ENCODE peak calls at places on chromosomes 6 and 20, in six cellular contexts. One of them, this sample, is unnamed.

GRCh38 chr6:110180228-110181008 is at the start of gene CDC40:
- DNase-seq in PC-3: no peak
- DNase-seq in endothelial cell of umbilical vein: no peak
- DNase-seq in H1: no peak
- DNase-seq in K562: peak
- DNase-seq in hepatocyte: peak
- DNase-seq in this sample: no peak

GRCh38 chr6:139509167-139509566 is 134.7 kb upstream of the CITED2 start:
- DNase-seq in PC-3: no peak
- DNase-seq in endothelial cell of umbilical vein: no peak
- DNase-seq in H1: no peak
- DNase-seq in K562: no peak
- DNase-seq in hepatocyte: no peak
- DNase-seq in this sample: no peak

GRCh38 chr6:34043371-34043770 is 102.5 kb downstream of the GRM4 start:
- DNase-seq in PC-3: no peak
- DNase-seq in endothelial cell of umbilical vein: no peak
- DNase-seq in H1: no peak
- DNase-seq in K562: no peak
- DNase-seq in hepatocyte: no peak
- DNase-seq in this sample: no peak

GRCh38 chr20:3681931-3682820 is at the start of gene ADAM33:
- DNase-seq in PC-3: no peak
- DNase-seq in endothelial cell of umbilical vein: no peak
- DNase-seq in H1: no peak
- DNase-seq in K562: no peak
- DNase-seq in hepatocyte: peak
- DNase-seq in this sample: no peak

GRCh38 chr6:21294144-21294543 is 299.4 kb upstream of the SOX4 start:
- DNase-seq in PC-3: no peak
- DNase-seq in endothelial cell of umbilical vein: no peak
- DNase-seq in H1: no peak
- DNase-seq in K562: no peak
- DNase-seq in hepatocyte: no peak
- DNase-seq in this sample: no peak

GRCh38 chr6:27161946-27162603 is 85.4 kb upstream of the PRSS16 start:
- DNase-seq in PC-3: peak
- DNase-seq in endothelial cell of umbilical vein: peak
- DNase-seq in H1: no peak
- DNase-seq in K562: peak
- DNase-seq in hepatocyte: peak
- DNase-seq in this sample: peak

GRCh38 chr20:18388860-18389259 is 78.0 kb downstream of the DZANK1 start:
- DNase-seq in PC-3: peak
- DNase-seq in endothelial cell of umbilical vein: peak
- DNase-seq in H1: no peak
- DNase-seq in K562: no peak
- DNase-seq in hepatocyte: peak
- DNase-seq in this sample: no peak

GRCh38 chr6:11772109-11772830 is 6.3 kb downstream of the ADTRP start:
- DNase-seq in PC-3: peak
- DNase-seq in endothelial cell of umbilical vein: peak
- DNase-seq in H1: no peak
- DNase-seq in K562: no peak
- DNase-seq in hepatocyte: peak
- DNase-seq in this sample: peak

GRCh38 chr6:106574729-106575458 is 54.4 kb downstream of the RTN4IP1 start:
- DNase-seq in PC-3: peak
- DNase-seq in endothelial cell of umbilical vein: peak
- DNase-seq in H1: peak
- DNase-seq in K562: no peak
- DNase-seq in hepatocyte: peak
- DNase-seq in this sample: peak

GRCh38 chr20:37095108-37095608 is 639 bp downstream of the RBL1 start:
- DNase-seq in PC-3: no peak
- DNase-seq in endothelial cell of umbilical vein: no peak
- DNase-seq in H1: no peak
- DNase-seq in K562: peak
- DNase-seq in hepatocyte: peak
- DNase-seq in this sample: no peak

GRCh38 chr6:44105993-44106740 is 21.1 kb downstream of the MRPL14 start:
- DNase-seq in PC-3: no peak
- DNase-seq in endothelial cell of umbilical vein: peak
- DNase-seq in H1: no peak
- DNase-seq in K562: no peak
- DNase-seq in hepatocyte: no peak
- DNase-seq in this sample: no peak

GRCh38 chr6:134813146-134813545 is 136.8 kb downstream of the ALDH8A1 start:
- DNase-seq in PC-3: peak
- DNase-seq in endothelial cell of umbilical vein: no peak
- DNase-seq in H1: no peak
- DNase-seq in K562: no peak
- DNase-seq in hepatocyte: no peak
- DNase-seq in this sample: no peak

GRCh38 chr20:36240076-36240475 is 3.8 kb downstream of the AAR2 start:
- DNase-seq in PC-3: no peak
- DNase-seq in endothelial cell of umbilical vein: no peak
- DNase-seq in H1: no peak
- DNase-seq in K562: no peak
- DNase-seq in hepatocyte: no peak
- DNase-seq in this sample: no peak

GRCh38 chr20:63411151-63411897 is 50.2 kb upstream of the CHRNA4 start:
- DNase-seq in PC-3: no peak
- DNase-seq in endothelial cell of umbilical vein: no peak
- DNase-seq in H1: no peak
- DNase-seq in K562: no peak
- DNase-seq in hepatocyte: no peak
- DNase-seq in this sample: no peak

GRCh38 chr20:53738945-53739798 is 145.5 kb upstream of the ZNF217 start:
- DNase-seq in PC-3: peak
- DNase-seq in endothelial cell of umbilical vein: no peak
- DNase-seq in H1: no peak
- DNase-seq in K562: peak
- DNase-seq in hepatocyte: peak
- DNase-seq in this sample: peak

GRCh38 chr20:11195169-11195568 is 521.4 kb upstream of the JAG1 start:
- DNase-seq in PC-3: no peak
- DNase-seq in endothelial cell of umbilical vein: no peak
- DNase-seq in H1: no peak
- DNase-seq in K562: no peak
- DNase-seq in hepatocyte: peak
- DNase-seq in this sample: no peak

GRCh38 chr6:17932362-17932852 is 55.0 kb downstream of the KIF13A start:
- DNase-seq in PC-3: no peak
- DNase-seq in endothelial cell of umbilical vein: peak
- DNase-seq in H1: no peak
- DNase-seq in K562: peak
- DNase-seq in hepatocyte: peak
- DNase-seq in this sample: peak

GRCh38 chr6:109793793-109794192 is 102.7 kb downstream of the FIG4 start:
- DNase-seq in PC-3: peak
- DNase-seq in endothelial cell of umbilical vein: peak
- DNase-seq in H1: no peak
- DNase-seq in K562: peak
- DNase-seq in hepatocyte: peak
- DNase-seq in this sample: peak

DNA sequence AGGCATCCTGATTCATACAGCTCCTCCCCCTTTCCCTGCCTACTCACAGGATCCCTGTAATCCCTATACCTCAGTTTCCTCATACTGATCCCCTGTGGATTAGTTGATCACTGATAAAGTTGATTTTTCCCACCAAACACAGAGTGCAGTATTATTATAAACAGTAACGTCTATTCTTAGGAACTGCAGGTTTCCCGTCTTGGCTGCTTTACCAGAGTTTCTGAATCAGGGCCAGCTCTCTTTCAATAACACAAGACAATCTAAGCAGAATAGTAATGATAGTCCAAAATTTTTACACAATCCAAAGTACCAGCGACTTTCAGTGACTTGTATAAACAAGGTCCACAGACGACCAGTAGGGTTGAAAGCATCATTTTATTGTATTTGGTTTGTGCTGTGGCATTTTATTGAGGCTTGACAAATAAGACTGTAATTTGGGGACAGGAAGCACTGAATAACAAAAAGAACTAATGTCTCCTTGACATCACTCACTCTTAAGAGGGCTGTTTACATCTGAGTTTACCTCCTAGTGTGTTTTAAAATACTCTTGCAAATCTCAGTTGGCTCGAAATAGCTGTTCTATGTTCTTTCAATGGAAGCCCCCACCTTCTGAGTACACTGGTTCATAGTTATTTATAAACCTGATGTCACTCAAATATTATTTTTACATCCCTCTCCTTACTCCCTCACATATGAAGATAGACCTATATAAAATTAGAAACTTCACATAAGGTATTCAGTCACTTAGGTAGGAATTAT is 6.1 kb upstream of the JARID2 start:
- DNase-seq in PC-3: peak
- DNase-seq in endothelial cell of umbilical vein: peak
- DNase-seq in H1: no peak
- DNase-seq in K562: no peak
- DNase-seq in hepatocyte: no peak
- DNase-seq in this sample: no peak
- H3K4me3 ChIP-seq in PC-3: no peak
- H3K4me3 ChIP-seq in endothelial cell of umbilical vein: no peak
- H3K4me3 ChIP-seq in H1: no peak
- H3K4me3 ChIP-seq in K562: no peak
- H3K4me3 ChIP-seq in hepatocyte: no peak
- H3K4me3 ChIP-seq in this sample: no peak

GRCh38 chr20:57215826-57216471 is 50.5 kb downstream of the BMP7 start:
- DNase-seq in PC-3: no peak
- DNase-seq in endothelial cell of umbilical vein: no peak
- DNase-seq in H1: no peak
- DNase-seq in K562: no peak
- DNase-seq in hepatocyte: no peak
- DNase-seq in this sample: no peak

GRCh38 chr20:57215426-57215825 is 51.0 kb downstream of the BMP7 start:
- DNase-seq in PC-3: no peak
- DNase-seq in endothelial cell of umbilical vein: no peak
- DNase-seq in H1: no peak
- DNase-seq in K562: no peak
- DNase-seq in hepatocyte: no peak
- DNase-seq in this sample: no peak

GRCh38 chr20:57214427-57214826 is 52.0 kb downstream of the BMP7 start:
- DNase-seq in PC-3: no peak
- DNase-seq in endothelial cell of umbilical vein: no peak
- DNase-seq in H1: no peak
- DNase-seq in K562: no peak
- DNase-seq in hepatocyte: no peak
- DNase-seq in this sample: no peak

GRCh38 chr20:57213924-57214323 is 52.5 kb downstream of the BMP7 start:
- DNase-seq in PC-3: no peak
- DNase-seq in endothelial cell of umbilical vein: no peak
- DNase-seq in H1: no peak
- DNase-seq in K562: no peak
- DNase-seq in hepatocyte: no peak
- DNase-seq in this sample: no peak

DNA sequence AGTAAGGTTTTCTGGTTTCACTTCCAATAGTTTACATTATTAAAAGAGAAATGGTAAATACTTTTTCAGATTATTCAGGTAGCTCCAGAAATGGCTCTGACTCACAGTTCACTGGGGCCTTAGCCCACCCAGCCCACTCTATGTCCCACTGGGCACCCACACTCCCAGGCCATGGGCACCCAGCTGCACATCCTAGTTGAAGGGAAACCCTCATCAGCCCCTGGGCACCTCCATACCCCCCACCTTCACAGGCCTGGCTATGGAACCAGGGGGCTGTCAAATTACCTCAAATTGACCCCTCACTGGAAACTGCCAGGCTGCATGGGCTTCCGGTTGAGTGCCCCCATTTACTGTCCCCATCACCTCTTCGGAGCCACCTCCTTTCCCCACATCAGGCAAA is 51.5 kb downstream of the BMP7 start:
- DNase-seq in PC-3: no peak
- DNase-seq in endothelial cell of umbilical vein: no peak
- DNase-seq in H1: no peak
- DNase-seq in K562: no peak
- DNase-seq in hepatocyte: no peak
- DNase-seq in this sample: no peak
- H3K4me2 ChIP-seq in PC-3: no peak
- H3K4me2 ChIP-seq in endothelial cell of umbilical vein: no peak
- H3K4me2 ChIP-seq in H1: no peak
- H3K4me2 ChIP-seq in K562: no peak
- H3K4me2 ChIP-seq in hepatocyte: no peak
- H3K4me2 ChIP-seq in this sample: no peak

DNA sequence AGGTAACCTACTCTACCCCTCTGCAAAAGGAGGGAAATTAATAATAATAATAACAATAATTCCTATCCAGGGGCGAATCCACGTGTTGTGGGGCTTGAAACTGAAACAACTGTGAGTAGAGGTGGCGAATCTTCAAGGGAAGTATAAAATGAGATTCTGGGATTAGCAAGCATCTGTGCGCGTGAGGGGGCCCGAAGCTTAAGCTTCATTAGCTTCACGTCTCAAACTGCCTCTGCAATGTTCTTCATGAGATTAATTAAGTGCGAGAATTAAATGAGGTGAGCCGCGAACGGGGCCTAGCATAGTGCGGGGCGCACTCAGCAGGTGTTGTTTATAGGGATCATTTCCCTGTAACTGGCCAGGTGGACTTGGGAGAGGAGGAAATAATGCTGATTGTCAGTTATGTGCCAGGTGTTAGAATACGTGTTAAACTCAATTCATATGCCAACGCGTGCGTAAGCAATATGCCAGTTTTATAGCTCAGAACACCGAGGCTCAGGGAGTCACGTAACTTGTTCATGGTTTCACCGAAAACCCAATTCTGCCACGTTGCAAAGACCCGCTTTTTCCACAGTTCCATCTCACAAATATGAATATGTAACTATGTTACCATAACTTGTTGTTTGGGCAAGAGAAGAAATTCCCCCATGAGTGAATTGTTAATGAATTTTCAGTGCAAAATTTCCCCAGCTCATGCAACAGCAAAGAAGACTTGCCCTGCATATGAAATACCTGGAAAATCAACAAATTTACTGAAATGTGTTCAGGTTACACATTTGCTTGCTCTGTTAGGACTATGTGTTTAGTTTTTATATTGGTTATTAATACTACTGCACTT is 30.3 kb downstream of the SF3B5 start:
- DNase-seq in PC-3: no peak
- DNase-seq in endothelial cell of umbilical vein: peak
- DNase-seq in H1: no peak
- DNase-seq in K562: no peak
- DNase-seq in hepatocyte: peak
- DNase-seq in this sample: no peak
- TF ChIP-seq EZH2 in PC-3: no peak
- TF ChIP-seq EZH2 in endothelial cell of umbilical vein: no peak
- TF ChIP-seq EZH2 in H1: peak
- TF ChIP-seq EZH2 in K562: no peak
- TF ChIP-seq EZH2 in hepatocyte: peak
- TF ChIP-seq EZH2 in this sample: no peak

DNA sequence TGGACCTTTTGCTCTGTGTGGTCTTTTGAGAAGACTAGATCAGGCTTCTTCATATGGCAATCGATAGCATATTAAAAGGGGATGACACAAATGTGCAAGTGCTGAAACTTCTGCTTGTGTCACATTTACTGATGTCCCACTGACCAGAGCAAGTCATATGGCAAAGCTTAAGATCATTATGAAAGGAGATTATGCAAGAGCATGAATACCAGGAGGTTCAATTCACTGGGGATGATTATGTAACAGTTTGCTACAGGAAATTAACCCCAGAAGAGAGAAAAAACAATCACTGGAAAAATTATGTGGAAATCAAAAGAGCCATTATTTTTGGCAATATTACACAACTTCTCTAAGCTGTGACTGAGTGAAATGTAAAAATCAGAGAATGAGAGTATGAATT is 13.7 kb upstream of the PRDM13 start:
- DNase-seq in PC-3: no peak
- DNase-seq in endothelial cell of umbilical vein: no peak
- DNase-seq in H1: no peak
- DNase-seq in K562: no peak
- DNase-seq in hepatocyte: no peak
- DNase-seq in this sample: no peak
- H3K4me3 ChIP-seq in PC-3: no peak
- H3K4me3 ChIP-seq in endothelial cell of umbilical vein: no peak
- H3K4me3 ChIP-seq in H1: no peak
- H3K4me3 ChIP-seq in K562: no peak
- H3K4me3 ChIP-seq in hepatocyte: no peak
- H3K4me3 ChIP-seq in this sample: no peak